ENCODE peak calls at places on chromosomes 13 and 19, in ten cellular contexts. One of them, this sample, is unnamed.

GRCh38 chr19:11373166-11373884 is 1.1 kb upstream of the SWSAP1 start:
- DNase-seq in AG08395: no peak
- DNase-seq in kidney glomerular epithelial cell: no peak
- DNase-seq in NAMALWA: peak
- DNase-seq in T-helper 2 cell: no peak
- DNase-seq in NCI-H1930: peak
- DNase-seq in activated naive CD4-positive, alpha-beta T cell treated with anti-CD3 and anti-CD28 coated beads, Interleukin-2, amount 10 ng/mL, durations not matched to agents 7 days and 5 days: peak
- DNase-seq in fibroblast of the conjunctiva: no peak
- DNase-seq in WTC11: peak
- DNase-seq in esophagus squamous epithelium: no peak
- DNase-seq in this sample: no peak

GRCh38 chr13:96243371-96243770 is 153.5 kb downstream of the HS6ST3 start:
- DNase-seq in T-helper 2 cell: no peak
- DNase-seq in NCI-H1930: no peak
- DNase-seq in WTC11: no peak
- DNase-seq in fibroblast of the conjunctiva: no peak
- DNase-seq in esophagus squamous epithelium: no peak
- DNase-seq in AG08395: no peak
- DNase-seq in NAMALWA: no peak
- DNase-seq in activated naive CD4-positive, alpha-beta T cell treated with anti-CD3 and anti-CD28 coated beads, Interleukin-2, amount 10 ng/mL, durations not matched to agents 7 days and 5 days: no peak
- DNase-seq in kidney glomerular epithelial cell: peak
- DNase-seq in this sample: no peak

GRCh38 chr19:39046037-39046821 is 13.9 kb upstream of the FBXO27 start:
- DNase-seq in kidney glomerular epithelial cell: peak
- DNase-seq in NAMALWA: peak
- DNase-seq in T-helper 2 cell: no peak
- DNase-seq in fibroblast of the conjunctiva: no peak
- DNase-seq in WTC11: no peak
- DNase-seq in activated naive CD4-positive, alpha-beta T cell treated with anti-CD3 and anti-CD28 coated beads, Interleukin-2, amount 10 ng/mL, durations not matched to agents 7 days and 5 days: no peak
- DNase-seq in esophagus squamous epithelium: no peak
- DNase-seq in NCI-H1930: no peak
- DNase-seq in AG08395: no peak
- DNase-seq in this sample: no peak

GRCh38 chr13:44819245-44819644 is 170.0 kb downstream of the NUFIP1 start:
- DNase-seq in activated naive CD4-positive, alpha-beta T cell treated with anti-CD3 and anti-CD28 coated beads, Interleukin-2, amount 10 ng/mL, durations not matched to agents 7 days and 5 days: no peak
- DNase-seq in T-helper 2 cell: no peak
- DNase-seq in kidney glomerular epithelial cell: peak
- DNase-seq in AG08395: peak
- DNase-seq in fibroblast of the conjunctiva: peak
- DNase-seq in WTC11: no peak
- DNase-seq in NAMALWA: no peak
- DNase-seq in NCI-H1930: no peak
- DNase-seq in esophagus squamous epithelium: no peak
- DNase-seq in this sample: peak

GRCh38 chr13:107743523-107743922 is 471.8 kb downstream of the LIG4 start:
- DNase-seq in activated naive CD4-positive, alpha-beta T cell treated with anti-CD3 and anti-CD28 coated beads, Interleukin-2, amount 10 ng/mL, durations not matched to agents 7 days and 5 days: no peak
- DNase-seq in AG08395: no peak
- DNase-seq in WTC11: no peak
- DNase-seq in kidney glomerular epithelial cell: no peak
- DNase-seq in esophagus squamous epithelium: no peak
- DNase-seq in NCI-H1930: no peak
- DNase-seq in fibroblast of the conjunctiva: no peak
- DNase-seq in NAMALWA: no peak
- DNase-seq in T-helper 2 cell: no peak
- DNase-seq in this sample: no peak

GRCh38 chr19:50300814-50301606 is 28.2 kb downstream of the KCNC3 start:
- DNase-seq in esophagus squamous epithelium: no peak
- DNase-seq in kidney glomerular epithelial cell: peak
- DNase-seq in fibroblast of the conjunctiva: peak
- DNase-seq in WTC11: no peak
- DNase-seq in T-helper 2 cell: no peak
- DNase-seq in activated naive CD4-positive, alpha-beta T cell treated with anti-CD3 and anti-CD28 coated beads, Interleukin-2, amount 10 ng/mL, durations not matched to agents 7 days and 5 days: no peak
- DNase-seq in AG08395: peak
- DNase-seq in NAMALWA: no peak
- DNase-seq in NCI-H1930: no peak
- DNase-seq in this sample: peak

GRCh38 chr13:109385161-109385560 is 401.2 kb downstream of the IRS2 start:
- DNase-seq in kidney glomerular epithelial cell: no peak
- DNase-seq in AG08395: no peak
- DNase-seq in NCI-H1930: no peak
- DNase-seq in esophagus squamous epithelium: no peak
- DNase-seq in WTC11: no peak
- DNase-seq in activated naive CD4-positive, alpha-beta T cell treated with anti-CD3 and anti-CD28 coated beads, Interleukin-2, amount 10 ng/mL, durations not matched to agents 7 days and 5 days: no peak
- DNase-seq in T-helper 2 cell: no peak
- DNase-seq in NAMALWA: no peak
- DNase-seq in fibroblast of the conjunctiva: no peak
- DNase-seq in this sample: no peak

GRCh38 chr19:1311543-1312091 is 25.9 kb downstream of the EFNA2 start:
- DNase-seq in fibroblast of the conjunctiva: no peak
- DNase-seq in kidney glomerular epithelial cell: no peak
- DNase-seq in AG08395: no peak
- DNase-seq in activated naive CD4-positive, alpha-beta T cell treated with anti-CD3 and anti-CD28 coated beads, Interleukin-2, amount 10 ng/mL, durations not matched to agents 7 days and 5 days: no peak
- DNase-seq in WTC11: no peak
- DNase-seq in NAMALWA: no peak
- DNase-seq in esophagus squamous epithelium: no peak
- DNase-seq in NCI-H1930: no peak
- DNase-seq in T-helper 2 cell: no peak
- DNase-seq in this sample: no peak

GRCh38 chr13:97030705-97031452 is 36.6 kb upstream of the OXGR1 start:
- DNase-seq in fibroblast of the conjunctiva: peak
- DNase-seq in NAMALWA: peak
- DNase-seq in AG08395: peak
- DNase-seq in esophagus squamous epithelium: no peak
- DNase-seq in NCI-H1930: no peak
- DNase-seq in activated naive CD4-positive, alpha-beta T cell treated with anti-CD3 and anti-CD28 coated beads, Interleukin-2, amount 10 ng/mL, durations not matched to agents 7 days and 5 days: no peak
- DNase-seq in WTC11: no peak
- DNase-seq in kidney glomerular epithelial cell: peak
- DNase-seq in T-helper 2 cell: no peak
- DNase-seq in this sample: peak